ENCODE peak calls at places on chromosomes 11 and 22, in six cellular contexts. One of them, this sample, is unnamed.

GRCh38 chr11:96567667-96568066 is 177.9 kb downstream of the JRKL start:
- DNase-seq in astrocyte of the spinal cord: no peak
- DNase-seq in epithelial cell of esophagus: no peak
- DNase-seq in RWPE2: no peak
- DNase-seq in HFF-Myc: no peak
- DNase-seq in ovary: no peak
- DNase-seq in this sample: no peak

GRCh38 chr11:65417221-65417701 is 5.3 kb upstream of the NEAT1 start:
- DNase-seq in astrocyte of the spinal cord: no peak
- DNase-seq in epithelial cell of esophagus: no peak
- DNase-seq in RWPE2: peak
- DNase-seq in HFF-Myc: no peak
- DNase-seq in ovary: peak
- DNase-seq in this sample: no peak

GRCh38 chr11:126317681-126318641 is 14.1 kb downstream of the DCPS start:
- DNase-seq in astrocyte of the spinal cord: peak
- DNase-seq in epithelial cell of esophagus: peak
- DNase-seq in RWPE2: peak
- DNase-seq in HFF-Myc: peak
- DNase-seq in ovary: peak
- DNase-seq in this sample: peak

GRCh38 chr11:57712256-57713150 is at the start of gene TMX2:
- DNase-seq in astrocyte of the spinal cord: peak
- DNase-seq in epithelial cell of esophagus: peak
- DNase-seq in RWPE2: peak
- DNase-seq in HFF-Myc: peak
- DNase-seq in ovary: peak
- DNase-seq in this sample: peak

GRCh38 chr11:65611758-65612603 is 2.0 kb downstream of the MAP3K11 start:
- DNase-seq in astrocyte of the spinal cord: peak
- DNase-seq in epithelial cell of esophagus: no peak
- DNase-seq in RWPE2: no peak
- DNase-seq in HFF-Myc: no peak
- DNase-seq in ovary: no peak
- DNase-seq in this sample: no peak

GRCh38 chr11:69173925-69174591 is 18.3 kb downstream of the SMIM38 start:
- DNase-seq in astrocyte of the spinal cord: no peak
- DNase-seq in epithelial cell of esophagus: peak
- DNase-seq in RWPE2: no peak
- DNase-seq in HFF-Myc: no peak
- DNase-seq in ovary: no peak
- DNase-seq in this sample: no peak

GRCh38 chr11:132531921-132532320 is 1000.4 kb downstream of the OPCML start:
- DNase-seq in astrocyte of the spinal cord: no peak
- DNase-seq in epithelial cell of esophagus: no peak
- DNase-seq in RWPE2: no peak
- DNase-seq in HFF-Myc: no peak
- DNase-seq in ovary: no peak
- DNase-seq in this sample: no peak

GRCh38 chr11:18986744-18987143 is 47.5 kb upstream of the MRGPRX1 start:
- DNase-seq in astrocyte of the spinal cord: no peak
- DNase-seq in epithelial cell of esophagus: peak
- DNase-seq in RWPE2: no peak
- DNase-seq in HFF-Myc: no peak
- DNase-seq in ovary: no peak
- DNase-seq in this sample: no peak

GRCh38 chr11:75325713-75326438 is 25.6 kb downstream of the ARRB1 start:
- DNase-seq in astrocyte of the spinal cord: peak
- DNase-seq in epithelial cell of esophagus: peak
- DNase-seq in RWPE2: peak
- DNase-seq in HFF-Myc: peak
- DNase-seq in ovary: no peak
- DNase-seq in this sample: peak

GRCh38 chr11:28674432-28675076 is 566.4 kb downstream of the METTL15 start:
- DNase-seq in astrocyte of the spinal cord: peak
- DNase-seq in epithelial cell of esophagus: peak
- DNase-seq in RWPE2: no peak
- DNase-seq in HFF-Myc: peak
- DNase-seq in ovary: no peak
- DNase-seq in this sample: peak

GRCh38 chr22:31578171-31578570 is 81.8 kb downstream of the SFI1 start:
- DNase-seq in astrocyte of the spinal cord: no peak
- DNase-seq in epithelial cell of esophagus: no peak
- DNase-seq in RWPE2: no peak
- DNase-seq in HFF-Myc: no peak
- DNase-seq in ovary: no peak
- DNase-seq in this sample: no peak

GRCh38 chr11:100639140-100639539 is 47.9 kb upstream of the ARHGAP42 start:
- DNase-seq in astrocyte of the spinal cord: peak
- DNase-seq in epithelial cell of esophagus: peak
- DNase-seq in RWPE2: no peak
- DNase-seq in HFF-Myc: no peak
- DNase-seq in ovary: peak
- DNase-seq in this sample: no peak

GRCh38 chr22:31441652-31442051 is 42.2 kb downstream of the DRG1 start:
- DNase-seq in astrocyte of the spinal cord: no peak
- DNase-seq in epithelial cell of esophagus: no peak
- DNase-seq in RWPE2: no peak
- DNase-seq in HFF-Myc: no peak
- DNase-seq in ovary: no peak
- DNase-seq in this sample: no peak

GRCh38 chr11:71928739-71929443 is at the start of gene RNF121:
- DNase-seq in astrocyte of the spinal cord: peak
- DNase-seq in epithelial cell of esophagus: peak
- DNase-seq in RWPE2: peak
- DNase-seq in HFF-Myc: peak
- DNase-seq in ovary: peak
- DNase-seq in this sample: peak

GRCh38 chr11:80495116-80495515 is 1054.3 kb upstream of the TENM4 start:
- DNase-seq in astrocyte of the spinal cord: no peak
- DNase-seq in epithelial cell of esophagus: peak
- DNase-seq in RWPE2: no peak
- DNase-seq in HFF-Myc: no peak
- DNase-seq in ovary: no peak
- DNase-seq in this sample: no peak

GRCh38 chr11:113546757-113547507 is 71.7 kb upstream of the DRD2 start:
- DNase-seq in astrocyte of the spinal cord: peak
- DNase-seq in epithelial cell of esophagus: peak
- DNase-seq in RWPE2: no peak
- DNase-seq in HFF-Myc: peak
- DNase-seq in ovary: no peak
- DNase-seq in this sample: no peak

GRCh38 chr11:29019960-29020683 is 911.9 kb downstream of the METTL15 start:
- DNase-seq in astrocyte of the spinal cord: peak
- DNase-seq in epithelial cell of esophagus: peak
- DNase-seq in RWPE2: no peak
- DNase-seq in HFF-Myc: no peak
- DNase-seq in ovary: no peak
- DNase-seq in this sample: no peak

GRCh38 chr11:116234989-116235567 is 537.7 kb downstream of the BUD13 start:
- DNase-seq in astrocyte of the spinal cord: no peak
- DNase-seq in epithelial cell of esophagus: no peak
- DNase-seq in RWPE2: no peak
- DNase-seq in HFF-Myc: no peak
- DNase-seq in ovary: no peak
- DNase-seq in this sample: no peak

GRCh38 chr11:66073669-66074068 is 3.6 kb downstream of the PACS1 start:
- DNase-seq in astrocyte of the spinal cord: no peak
- DNase-seq in epithelial cell of esophagus: no peak
- DNase-seq in RWPE2: no peak
- DNase-seq in HFF-Myc: no peak
- DNase-seq in ovary: no peak
- DNase-seq in this sample: no peak

GRCh38 chr11:102223859-102224258 is 93.4 kb upstream of the BIRC3 start:
- DNase-seq in astrocyte of the spinal cord: no peak
- DNase-seq in epithelial cell of esophagus: peak
- DNase-seq in RWPE2: no peak
- DNase-seq in HFF-Myc: no peak
- DNase-seq in ovary: no peak
- DNase-seq in this sample: no peak

GRCh38 chr11:100687630-100688395 is 725 bp downstream of the ARHGAP42 start:
- DNase-seq in astrocyte of the spinal cord: peak
- DNase-seq in epithelial cell of esophagus: peak
- DNase-seq in RWPE2: no peak
- DNase-seq in HFF-Myc: peak
- DNase-seq in ovary: peak
- DNase-seq in this sample: peak

GRCh38 chr11:41047229-41047628 is 412.2 kb downstream of the LRRC4C start:
- DNase-seq in astrocyte of the spinal cord: no peak
- DNase-seq in epithelial cell of esophagus: no peak
- DNase-seq in RWPE2: no peak
- DNase-seq in HFF-Myc: no peak
- DNase-seq in ovary: no peak
- DNase-seq in this sample: no peak

GRCh38 chr11:35017528-35018342 is 101.3 kb downstream of the PDHX start:
- DNase-seq in astrocyte of the spinal cord: peak
- DNase-seq in epithelial cell of esophagus: no peak
- DNase-seq in RWPE2: no peak
- DNase-seq in HFF-Myc: no peak
- DNase-seq in ovary: no peak
- DNase-seq in this sample: no peak

GRCh38 chr22:43262990-43263644 is 76.2 kb upstream of the TTLL12 start:
- DNase-seq in astrocyte of the spinal cord: no peak
- DNase-seq in epithelial cell of esophagus: peak
- DNase-seq in RWPE2: no peak
- DNase-seq in HFF-Myc: no peak
- DNase-seq in ovary: no peak
- DNase-seq in this sample: no peak

GRCh38 chr11:122977455-122978302 is 4.0 kb downstream of the BSX start:
- DNase-seq in astrocyte of the spinal cord: no peak
- DNase-seq in epithelial cell of esophagus: no peak
- DNase-seq in RWPE2: no peak
- DNase-seq in HFF-Myc: no peak
- DNase-seq in ovary: no peak
- DNase-seq in this sample: no peak
- H3K4me3 ChIP-seq in astrocyte of the spinal cord: no peak
- H3K4me3 ChIP-seq in epithelial cell of esophagus: no peak
- H3K4me3 ChIP-seq in RWPE2: no peak
- H3K4me3 ChIP-seq in HFF-Myc: no peak
- H3K4me3 ChIP-seq in ovary: no peak
- H3K4me3 ChIP-seq in this sample: no peak

DNA sequence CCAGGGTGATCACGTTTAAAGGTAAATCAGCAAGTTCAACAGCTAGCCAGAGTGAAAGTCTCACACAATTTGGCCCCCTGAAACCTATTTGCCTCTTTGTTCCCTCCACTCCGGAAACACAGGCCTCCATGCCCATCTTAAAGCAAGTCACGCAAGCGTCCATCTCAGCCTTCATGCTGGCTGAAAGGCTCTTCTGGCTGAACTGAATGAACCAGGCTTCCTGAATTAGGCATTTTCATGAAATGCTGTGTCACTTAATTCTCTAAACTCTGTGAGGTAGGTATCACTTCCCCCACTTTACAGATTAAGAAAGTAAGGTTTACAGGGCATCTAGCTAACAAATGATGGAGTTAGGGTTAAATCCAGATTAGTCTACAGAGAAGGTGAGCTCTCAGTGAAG is 1.4 kb downstream of the SLC25A17 start:
- DNase-seq in astrocyte of the spinal cord: no peak
- DNase-seq in epithelial cell of esophagus: no peak
- DNase-seq in RWPE2: no peak
- DNase-seq in HFF-Myc: no peak
- DNase-seq in ovary: no peak
- DNase-seq in this sample: no peak
- H3K4me3 ChIP-seq in astrocyte of the spinal cord: no peak
- H3K4me3 ChIP-seq in epithelial cell of esophagus: no peak
- H3K4me3 ChIP-seq in RWPE2: peak
- H3K4me3 ChIP-seq in HFF-Myc: peak
- H3K4me3 ChIP-seq in ovary: peak
- H3K4me3 ChIP-seq in this sample: no peak

GRCh38 chr11:95085117-95085825 is 4.4 kb upstream of the ENDOD1 start:
- DNase-seq in astrocyte of the spinal cord: no peak
- DNase-seq in epithelial cell of esophagus: no peak
- DNase-seq in RWPE2: no peak
- DNase-seq in HFF-Myc: no peak
- DNase-seq in ovary: no peak
- DNase-seq in this sample: no peak
- H3K4me3 ChIP-seq in astrocyte of the spinal cord: no peak
- H3K4me3 ChIP-seq in epithelial cell of esophagus: no peak
- H3K4me3 ChIP-seq in RWPE2: no peak
- H3K4me3 ChIP-seq in HFF-Myc: no peak
- H3K4me3 ChIP-seq in ovary: no peak
- H3K4me3 ChIP-seq in this sample: no peak

DNA sequence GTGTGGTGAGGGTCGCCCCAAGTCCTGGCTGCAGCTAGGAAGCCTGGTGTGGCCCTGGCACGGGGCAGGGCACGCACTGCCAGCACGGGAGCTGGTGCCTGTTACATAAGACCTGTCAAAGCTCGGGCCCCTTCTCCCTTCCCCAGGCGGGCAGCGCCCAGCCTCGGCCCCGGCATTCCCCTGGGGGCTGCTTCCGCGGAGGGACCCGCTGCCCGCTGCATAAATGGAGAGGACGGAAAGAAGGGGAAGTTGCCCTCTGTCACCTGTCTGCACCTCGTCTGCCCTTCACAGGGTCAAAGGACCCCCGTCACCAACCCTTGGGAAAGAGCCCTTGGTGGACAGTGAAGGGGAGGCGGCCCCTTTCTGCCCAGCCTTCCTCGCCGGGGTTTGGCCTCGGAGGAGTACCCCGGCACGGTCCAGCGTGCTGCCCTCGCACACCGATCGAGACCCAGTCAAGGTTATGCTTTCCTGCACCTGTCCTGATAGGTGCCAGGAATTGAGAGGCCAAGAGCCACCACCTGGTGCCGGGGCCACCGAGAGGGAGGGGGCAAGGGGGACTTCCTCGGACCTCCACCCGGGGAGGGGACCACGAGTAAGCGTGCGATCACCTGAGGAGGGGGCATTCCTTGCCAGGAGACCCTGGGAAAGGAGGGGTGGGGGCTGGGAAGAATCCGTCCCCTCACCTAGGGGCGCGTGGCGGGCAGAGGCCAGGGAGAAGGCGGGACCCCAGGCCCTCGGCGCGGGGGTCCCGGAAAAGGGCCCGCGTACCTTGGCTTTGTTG is 16.8 kb upstream of the MFRP start:
- DNase-seq in astrocyte of the spinal cord: no peak
- DNase-seq in epithelial cell of esophagus: no peak
- DNase-seq in RWPE2: no peak
- DNase-seq in HFF-Myc: no peak
- DNase-seq in ovary: peak
- DNase-seq in this sample: no peak
- H3K4me3 ChIP-seq in astrocyte of the spinal cord: no peak
- H3K4me3 ChIP-seq in epithelial cell of esophagus: no peak
- H3K4me3 ChIP-seq in RWPE2: no peak
- H3K4me3 ChIP-seq in HFF-Myc: peak
- H3K4me3 ChIP-seq in ovary: peak
- H3K4me3 ChIP-seq in this sample: peak